ENCODE peak calls at places on chromosomes 11 and 22, in five cellular contexts. U is IMR-90; N is DND-41; A is left lung; J is stimulated activated naive B cell treated with anti-CD40 and anti-IgM and Interleukin-4, amounts not matched to agents 10 μg/mL and 1 μg/mL and 100 μg/mL, for 72 hours. R is an unnamed sample.
A peak's percentile ranks its signal among the peaks of the same experiment; 100 is the strongest.

GRCh38 chr22:27531782-27532530 is 269.6 kb downstream of the MN1 start:
- DNase-seq in U (peak; percentile 82), N (no peak), A (no peak), J (no peak), R (no peak)

GRCh38 chr11:64081663-64082442 is 46.1 kb downstream of the FLRT1 start:
- DNase-seq in U (no peak), N (no peak), A (no peak), J (no peak), R (no peak)

GRCh38 chr11:65423516-65424199 is 1.1 kb downstream of the NEAT1 start:
- DNase-seq in U (peak; percentile 32), N (peak; percentile 42), A (peak; percentile 40), J (no peak), R (no peak)

GRCh38 chr11:57700425-57700824 is 11.6 kb downstream of the MED19 start:
- DNase-seq in U (no peak), N (no peak), A (no peak), J (no peak), R (peak; percentile 11)

GRCh38 chr11:76523147-76523546 is 78.3 kb downstream of the EMSY start:
- DNase-seq in U (no peak), N (no peak), A (no peak), J (no peak), R (no peak)

GRCh38 chr22:39287076-39287743 is 32.2 kb downstream of the RPL3 start:
- DNase-seq in U (no peak), N (no peak), A (peak; percentile 51), J (no peak), R (peak; percentile 80)

GRCh38 chr22:20524004-20524481 is 16.6 kb downstream of the MED15 start:
- DNase-seq in U (peak; percentile 65), N (peak; percentile 11), A (no peak), J (peak; percentile 9), R (no peak)

GRCh38 chr11:61024938-61025818 is 53.7 kb downstream of the CD6 start:
- DNase-seq in U (no peak), N (no peak), A (no peak), J (no peak), R (no peak)

GRCh38 chr11:34621876-34622275 is 983 bp downstream of the EHF start:
- DNase-seq in U (no peak), N (no peak), A (no peak), J (no peak), R (no peak)

GRCh38 chr11:111269146-111269868 is 23.8 kb downstream of the POU2AF2 start:
- DNase-seq in U (no peak), N (no peak), A (no peak), J (no peak), R (no peak)

GRCh38 chr11:2342981-2343380 is 34.1 kb upstream of the CD81 start:
- DNase-seq in U (peak; percentile 12), N (no peak), A (no peak), J (no peak), R (no peak)

GRCh38 chr11:46006418-46007070 is 84.1 kb downstream of the LARGE2 start:
- DNase-seq in U (peak; percentile 84), N (peak; percentile 28), A (no peak), J (peak; percentile 17), R (peak; percentile 59)

GRCh38 chr11:110081462-110082233 is 11.5 kb upstream of the ZC3H12C start:
- DNase-seq in U (peak; percentile 74), N (no peak), A (no peak), J (no peak), R (no peak)

GRCh38 chr11:101497292-101497691 is 86.5 kb downstream of the TRPC6 start:
- DNase-seq in U (peak; percentile 7), N (no peak), A (no peak), J (no peak), R (no peak)

GRCh38 chr11:106971864-106972263 is 46.4 kb downstream of the GUCY1A2 start:
- DNase-seq in U (no peak), N (no peak), A (no peak), J (no peak), R (no peak)

GRCh38 chr11:68204402-68204801 is 8.7 kb downstream of the KMT5B start:
- DNase-seq in U (no peak), N (no peak), A (no peak), J (no peak), R (no peak)

GRCh38 chr11:12376259-12376971 is 956 bp upstream of the PARVA start:
- DNase-seq in U (peak; percentile 91), N (no peak), A (peak; percentile 46), J (no peak), R (no peak)

GRCh38 chr11:125463590-125464265 is 32.3 kb downstream of the FEZ1 start:
- DNase-seq in U (peak; percentile 11), N (no peak), A (no peak), J (no peak), R (no peak)

GRCh38 chr11:62694455-62695167 is 5.3 kb upstream of the LRRN4CL start:
- DNase-seq in U (peak; percentile 82), N (peak; percentile 72), A (peak; percentile 77), J (peak; percentile 53), R (peak; percentile 82)

GRCh38 chr11:2928605-2929510 is at the start of gene PHLDA2:
- DNase-seq in U (peak; percentile 85), N (no peak), A (peak; percentile 59), J (peak; percentile 29), R (peak; percentile 65)

GRCh38 chr11:75450826-75451783 is 18.1 kb upstream of the KLHL35 start:
- DNase-seq in U (no peak), N (peak; percentile 48), A (no peak), J (no peak), R (peak; percentile 46)

GRCh38 chr11:110909331-110909730 is 197.1 kb upstream of the ARHGAP20 start:
- DNase-seq in U (no peak), N (no peak), A (no peak), J (no peak), R (no peak)

GRCh38 chr22:47807506-47807905 is 1045.1 kb downstream of the TBC1D22A start:
- DNase-seq in U (no peak), N (no peak), A (no peak), J (no peak), R (no peak)

GRCh38 chr11:124942446-124943202 is 6.8 kb upstream of the HEPACAM start:
- DNase-seq in U (no peak), N (no peak), A (no peak), J (no peak), R (no peak)

GRCh38 chr11:134372536-134372935 is 39.5 kb downstream of the B3GAT1 start:
- DNase-seq in U (no peak), N (no peak), A (peak; percentile 20), J (no peak), R (no peak)

GRCh38 chr22:47806894-47807293 is 1044.4 kb downstream of the TBC1D22A start:
- DNase-seq in U (no peak), N (no peak), A (no peak), J (no peak), R (no peak)

GRCh38 chr11:118341749-118342489 is 586 bp downstream of the CD3D start:
- DNase-seq in U (no peak), N (peak; percentile 50), A (no peak), J (no peak), R (no peak)

GRCh38 chr11:1138053-1138452 is 19.7 kb upstream of the MUC5AC start:
- DNase-seq in U (peak; percentile 82), N (no peak), A (no peak), J (no peak), R (no peak)

GRCh38 chr11:19493446-19493845 is 219.2 kb upstream of the NAV2 start:
- DNase-seq in U (no peak), N (peak; percentile 13), A (no peak), J (no peak), R (no peak)

GRCh38 chr11:60971520-60971919 is at the start of gene CD6:
- DNase-seq in U (no peak), N (peak; percentile 59), A (no peak), J (peak; percentile 35), R (no peak)

GRCh38 chr11:95456704-95457491 is 225.9 kb upstream of the SESN3 start:
- DNase-seq in U (peak; percentile 17), N (no peak), A (no peak), J (no peak), R (no peak)

GRCh38 chr11:102810943-102811528 is 13.1 kb upstream of the MMP1 start:
- DNase-seq in U (peak; percentile 45), N (no peak), A (no peak), J (no peak), R (no peak)

GRCh38 chr11:107384136-107384535 is 73.5 kb downstream of the CWF19L2 start:
- DNase-seq in U (no peak), N (no peak), A (no peak), J (no peak), R (no peak)

R was measured in GM10248.